ENCODE peak calls at places on chromosome 19, in four cellular contexts. X, I, L and O are unnamed samples.

GRCh38 chr19:51702754-51703654 is 9.9 kb downstream of the SPACA6 start:
- DNase-seq in I (peak), X (no peak), L (no peak), O (no peak)

GRCh38 chr19:45145270-45146189 is 15.3 kb downstream of the NKPD1 start:
- DNase-seq in L (no peak), X (no peak), I (no peak), O (no peak)

GRCh38 chr19:51479531-51480331 is 1.4 kb downstream of the CEACAM18 start:
- DNase-seq in X (no peak), L (no peak), I (no peak), O (no peak)

GRCh38 chr19:49335784-49336481 is 727 bp downstream of the CD37 start:
- DNase-seq in I (peak), X (no peak), L (no peak), O (no peak)

GRCh38 chr19:35327642-35328041 is 1.3 kb upstream of the CD22 start:
- DNase-seq in X (no peak), I (no peak), L (no peak), O (no peak)

GRCh38 chr19:22427587-22428298 is 5.6 kb upstream of the ZNF98 start:
- DNase-seq in X (no peak), I (no peak), L (no peak), O (no peak)

GRCh38 chr19:2974342-2974932 is 2.9 kb upstream of the TLE6 start:
- DNase-seq in X (no peak), I (peak), L (no peak), O (no peak)

GRCh38 chr19:50719566-50719965 is at the start of gene SHANK1:
- DNase-seq in I (no peak), X (peak), L (no peak), O (no peak)

GRCh38 chr19:27529158-27529557 is 1683.8 kb downstream of the UQCRFS1 start:
- DNase-seq in L (no peak), I (no peak), X (no peak), O (no peak)

GRCh38 chr19:12092065-12092867 is 27.7 kb downstream of the ZNF844 start:
- DNase-seq in I (peak), L (peak), X (peak), O (no peak)

GRCh38 chr19:47719047-47719885 is 6.0 kb downstream of the EHD2 start:
- DNase-seq in I (peak), X (peak), L (peak), O (peak)

GRCh38 chr19:2186071-2186846 is 22.5 kb downstream of the DOT1L start:
- DNase-seq in I (peak), L (peak), X (peak), O (no peak)

GRCh38 chr19:42191855-42192254 is 25.6 kb downstream of the DEDD2 start:
- DNase-seq in L (peak), I (no peak), X (no peak), O (peak)

GRCh38 chr19:31260171-31260933 is 88.9 kb downstream of the TSHZ3 start:
- DNase-seq in X (no peak), L (no peak), I (no peak), O (no peak)

GRCh38 chr19:50739841-50740426 is 16.8 kb downstream of the CLEC11A start:
- DNase-seq in X (no peak), L (no peak), I (no peak), O (no peak)

GRCh38 chr19:19021115-19021514 is 12.2 kb downstream of the SUGP2 start:
- DNase-seq in L (peak), X (no peak), I (no peak), O (no peak)

GRCh38 chr19:35786299-35787160 is 11.2 kb downstream of the ARHGAP33 start:
- DNase-seq in X (no peak), I (no peak), L (no peak), O (no peak)

GRCh38 chr19:2476451-2477140 is 669 bp downstream of the GADD45B start:
- DNase-seq in L (no peak), I (peak), X (peak), O (no peak)

GRCh38 chr19:40798223-40798996 is 581 bp upstream of the EGLN2 start:
- DNase-seq in X (peak), I (peak), L (peak), O (peak)

GRCh38 chr19:39539165-39539518 is 819 bp downstream of the EID2 start:
- DNase-seq in L (no peak), X (peak), I (no peak), O (no peak)

GRCh38 chr19:44641460-44641859 is 2.2 kb upstream of the PVR start:
- DNase-seq in L (no peak), X (no peak), I (no peak), O (no peak)

GRCh38 chr19:16252459-16253205 is 54.9 kb downstream of the AP1M1 start:
- DNase-seq in X (no peak), L (no peak), I (no peak), O (no peak)

GRCh38 chr19:33905473-33905936 is 108.8 kb downstream of the KCTD15 start:
- DNase-seq in L (no peak), I (peak), X (peak), O (no peak)

GRCh38 chr19:33903489-33903850 is 106.8 kb downstream of the KCTD15 start:
- DNase-seq in L (no peak), X (no peak), I (no peak), O (no peak)

GRCh38 chr19:33906578-33907335 is 110.1 kb downstream of the KCTD15 start:
- DNase-seq in X (no peak), I (peak), L (no peak), O (no peak)

GRCh38 chr19:33904681-33905080 is 108.0 kb downstream of the KCTD15 start:
- DNase-seq in X (peak), I (no peak), L (no peak), O (no peak)

GRCh38 chr19:33905937-33906577 is 109.4 kb downstream of the KCTD15 start:
- DNase-seq in X (peak), L (no peak), I (peak), O (no peak)
- H3K27ac ChIP-seq in X (no peak), L (no peak), I (peak), O (peak)

DNA sequence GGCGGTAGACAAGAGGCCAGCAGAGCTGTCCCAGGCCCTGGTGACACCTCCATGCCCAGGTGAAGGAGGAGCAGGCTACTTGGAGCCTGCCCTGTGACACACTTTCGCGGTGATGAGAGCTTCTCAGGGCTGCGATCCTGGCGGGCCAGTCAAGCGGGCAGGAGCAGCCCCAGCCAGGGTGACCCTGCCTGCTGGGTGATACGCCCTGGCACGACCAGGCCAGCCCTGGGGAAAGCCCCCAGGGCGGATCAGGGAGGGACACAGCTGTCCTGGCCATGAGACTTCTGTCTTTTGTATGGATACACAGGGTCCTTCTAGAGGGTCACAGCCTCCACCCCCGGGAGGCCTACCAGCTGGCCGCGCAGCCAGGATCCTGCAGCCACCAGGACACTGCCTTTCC is 13.1 kb downstream of the DNM2 start:
- DNase-seq in L (no peak), X (no peak), I (no peak), O (no peak)
- H3K27ac ChIP-seq in L (no peak), X (no peak), I (peak), O (no peak)

DNA sequence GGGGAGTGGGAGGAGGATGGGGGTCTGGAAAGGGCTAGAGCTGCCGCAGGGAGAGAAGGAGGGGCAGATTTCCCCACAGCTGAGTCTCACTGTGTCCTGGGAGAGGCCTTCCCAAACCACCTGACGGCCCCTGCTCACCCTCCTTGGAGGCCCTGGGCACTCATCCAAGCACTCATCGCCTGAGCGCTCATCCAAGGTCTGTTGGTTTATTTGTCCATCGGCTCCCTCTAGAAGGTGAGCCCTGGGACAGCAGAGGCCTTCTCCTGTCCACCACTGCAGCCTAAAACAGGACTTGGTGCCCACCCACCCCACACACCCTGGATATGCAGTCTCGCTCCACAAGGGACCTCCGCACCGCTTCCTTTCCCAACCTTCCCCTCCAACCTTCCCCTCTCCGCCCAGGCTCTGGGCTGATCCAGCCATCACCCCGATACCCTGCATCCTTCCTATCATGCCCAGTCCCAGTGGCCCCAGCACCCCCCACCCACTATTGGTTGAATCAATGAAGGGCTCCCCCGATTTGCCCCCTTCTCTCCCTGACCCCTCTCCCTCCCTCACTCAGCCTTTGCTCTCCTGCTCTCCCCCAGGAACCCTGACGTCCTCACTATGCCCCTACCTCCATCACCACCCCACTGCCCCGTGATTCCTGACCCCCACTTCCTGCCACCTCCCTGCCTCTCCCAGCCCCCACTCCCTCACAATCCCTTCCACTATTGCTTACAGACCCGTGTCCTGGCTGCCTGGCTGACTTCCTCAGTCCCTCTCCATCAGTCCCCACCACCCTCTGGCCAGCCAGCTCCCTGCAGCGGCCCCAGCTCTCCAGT is 1.6 kb downstream of the UBXN6 start:
- DNase-seq in I (peak), X (peak), L (no peak), O (no peak)
- H3K27ac ChIP-seq in I (peak), X (peak), L (peak), O (peak)

GRCh38 chr19:6529351-6529750 is 1.5 kb upstream of the TNFSF9 start:
- DNase-seq in L (no peak), I (no peak), X (no peak), O (no peak)

GRCh38 chr19:6530385-6531162 is at the start of gene TNFSF9:
- DNase-seq in L (peak), I (peak), X (peak), O (peak)

GRCh38 chr19:6531163-6531955 is 533 bp downstream of the TNFSF9 start:
- DNase-seq in L (no peak), X (no peak), I (no peak), O (no peak)

GRCh38 chr19:6528544-6529121 is 2.2 kb upstream of the TNFSF9 start:
- DNase-seq in I (no peak), X (peak), L (no peak), O (no peak)

DNA sequence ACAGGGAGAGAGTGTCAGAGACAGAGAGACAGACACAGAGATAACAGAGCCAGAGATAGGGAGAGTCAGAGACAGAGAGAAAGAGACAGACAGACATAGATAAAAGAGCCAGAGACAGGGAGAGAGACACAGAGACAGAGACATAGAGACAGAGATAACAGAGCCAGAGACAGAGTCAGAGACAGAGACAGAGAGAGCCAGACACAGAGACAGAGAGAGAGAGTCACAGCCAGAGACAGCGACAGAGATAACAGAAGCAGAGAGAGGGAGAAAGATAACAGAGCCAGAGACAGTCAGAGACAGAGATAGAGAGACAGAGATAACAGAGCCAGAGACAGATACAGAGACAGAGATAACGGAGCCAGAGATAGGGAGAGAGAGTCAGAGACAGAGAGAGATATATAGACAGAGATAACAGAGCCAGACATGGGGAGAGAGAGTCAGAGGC is 865 bp upstream of the TNFSF9 start:
- DNase-seq in X (no peak), I (no peak), L (no peak), O (no peak)
- H3K27ac ChIP-seq in X (no peak), I (peak), L (no peak), O (peak)

GRCh38 chr19:4693471-4694121 is 23.5 kb upstream of the MYDGF start:
- DNase-seq in X (no peak), I (no peak), L (no peak), O (no peak)

GRCh38 chr19:4693078-4693350 is 22.9 kb upstream of the MYDGF start:
- DNase-seq in X (no peak), L (no peak), I (no peak), O (no peak)

GRCh38 chr19:4692275-4693077 is 22.3 kb upstream of the MYDGF start:
- DNase-seq in I (no peak), X (no peak), L (no peak), O (no peak)

GRCh38 chr19:4695224-4695731 is 25.1 kb upstream of the MYDGF start:
- DNase-seq in I (no peak), L (no peak), X (no peak), O (no peak)

DNA sequence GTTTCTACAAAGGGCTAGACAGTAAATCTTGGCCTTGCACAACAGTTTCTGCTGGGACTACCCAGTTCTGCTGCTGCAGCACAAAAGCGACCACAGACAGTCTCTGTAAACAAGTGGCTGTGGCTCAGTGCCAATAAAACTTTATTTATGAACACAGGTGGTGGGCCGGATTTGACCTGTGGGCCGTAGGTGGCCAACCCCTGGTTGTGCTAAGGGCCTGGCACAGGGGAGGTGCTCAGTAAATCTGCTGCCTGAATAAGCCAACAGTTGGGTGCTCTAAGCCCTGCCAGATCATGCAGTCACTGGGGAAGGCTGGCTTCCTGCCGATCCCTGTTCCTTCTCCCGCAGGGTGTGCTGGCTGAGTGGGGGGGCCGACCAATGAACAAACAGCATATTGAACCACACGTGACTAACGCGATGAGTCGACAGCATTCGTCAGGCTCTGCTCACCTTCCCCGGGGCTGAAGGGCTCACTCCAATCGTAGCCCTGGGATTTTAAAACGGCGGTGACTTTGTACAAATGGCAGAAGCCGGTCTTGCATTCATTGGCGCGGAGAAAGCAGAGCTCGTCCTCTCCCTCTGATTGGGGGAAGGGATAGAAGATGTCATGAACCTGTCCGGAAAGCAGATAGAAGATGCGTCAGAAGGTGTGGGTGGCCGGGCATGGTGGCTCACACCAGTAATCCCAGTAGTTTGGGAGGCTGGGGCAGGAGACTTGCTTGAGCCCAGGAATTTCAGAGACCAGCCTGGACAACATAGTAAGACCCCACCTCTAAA is 24.3 kb upstream of the MYDGF start:
- DNase-seq in X (no peak), L (peak), I (no peak), O (peak)
- H3K27ac ChIP-seq in X (no peak), L (peak), I (peak), O (peak)

GRCh38 chr19:38375748-38376147 is 1.4 kb downstream of the PSMD8 start:
- DNase-seq in X (no peak), L (no peak), I (no peak), O (no peak)
- H3K27ac ChIP-seq in X (no peak), L (peak), I (peak), O (peak)

GRCh38 chr19:17341386-17341785 is 4.0 kb downstream of the GTPBP3 start:
- DNase-seq in L (no peak), I (no peak), X (no peak), O (no peak)
- H3K27ac ChIP-seq in L (no peak), I (no peak), X (no peak), O (no peak)

DNA sequence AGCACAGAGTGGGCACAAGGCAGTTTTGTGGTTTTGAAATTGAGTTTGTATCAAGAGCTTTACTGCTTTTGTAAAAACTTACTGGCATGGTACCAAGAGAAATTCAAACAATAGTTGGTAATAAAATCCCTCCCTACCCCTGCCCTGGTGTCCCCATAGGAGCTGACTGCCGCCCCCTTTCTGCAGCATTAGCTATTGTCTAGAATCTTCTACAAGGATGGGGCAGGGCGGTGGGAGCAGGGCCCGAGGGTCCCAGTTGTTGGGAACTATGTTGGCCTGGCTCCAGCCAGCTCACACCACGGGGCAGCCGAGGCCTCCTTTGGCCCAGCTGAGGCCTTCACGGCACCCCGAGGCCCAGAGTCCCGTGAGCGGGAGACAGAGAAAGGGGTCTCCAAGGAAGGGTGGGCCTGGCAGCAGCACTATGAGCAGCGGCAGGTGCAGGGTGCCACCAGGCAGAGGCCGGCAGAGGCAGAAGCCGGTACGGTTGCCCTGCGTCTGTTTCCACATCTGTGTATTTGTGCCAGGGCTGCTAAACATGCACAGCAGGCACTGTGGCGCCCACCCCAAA is 57.9 kb downstream of the KDM4B start:
- DNase-seq in X (no peak), I (no peak), L (no peak), O (no peak)
- H3K27ac ChIP-seq in X (no peak), I (no peak), L (no peak), O (no peak)

GRCh38 chr19:57099199-57099661 is 20.6 kb upstream of the USP29 start:
- DNase-seq in I (peak), X (peak), L (no peak), O (peak)

GRCh38 chr19:57106646-57107235 is 13.0 kb upstream of the USP29 start:
- DNase-seq in L (no peak), I (no peak), X (no peak), O (no peak)

GRCh38 chr19:57105976-57106610 is 13.7 kb upstream of the USP29 start:
- DNase-seq in L (no peak), X (no peak), I (no peak), O (no peak)

DNA sequence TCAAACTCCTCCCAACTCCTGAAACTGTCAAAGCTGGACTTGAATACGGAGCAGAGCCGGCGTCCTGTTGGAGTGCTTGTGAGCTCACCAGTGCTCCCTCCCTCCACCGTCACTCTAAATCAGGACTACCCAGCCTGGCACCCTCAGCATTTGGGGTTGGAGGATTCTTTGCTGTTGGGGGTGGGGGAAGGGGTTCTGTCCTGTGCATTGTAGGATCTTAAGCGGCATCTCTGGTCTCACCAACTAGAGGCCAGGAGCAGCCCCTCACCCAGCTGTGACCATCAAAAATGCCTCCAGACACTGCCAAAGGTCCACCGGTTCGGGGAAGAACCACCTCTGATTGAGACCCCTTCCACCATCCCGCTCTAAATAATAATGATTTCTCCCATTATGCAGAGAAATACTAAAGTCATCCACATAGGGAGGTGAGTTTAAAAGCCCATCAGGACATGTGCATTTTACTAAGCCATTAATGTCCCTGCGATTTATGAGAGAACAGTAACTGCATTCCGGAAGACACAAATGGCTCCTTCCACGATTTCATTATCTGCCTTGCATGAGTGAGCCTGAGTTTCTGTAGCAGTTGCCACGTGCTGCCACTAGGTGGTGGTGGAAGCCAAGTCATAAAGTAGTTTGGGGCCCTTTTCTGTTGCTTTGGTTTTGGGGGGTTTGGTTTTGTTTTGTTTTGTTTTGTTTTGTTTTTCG is 16.1 kb upstream of the USP29 start:
- DNase-seq in I (no peak), X (peak), L (no peak), O (no peak)
- H3K27ac ChIP-seq in I (no peak), X (no peak), L (no peak), O (no peak)